ENCODE peak calls at places on chromosomes 3 and 15, in seven cellular contexts. B is transverse colon, O is GM12878, R is HCT116, U is heart left ventricle, A is tibial nerve, Q is endothelial cell of umbilical vein. V is an unnamed sample.

GRCh38 chr3:185477316-185477715 is 21.5 kb downstream of the TMEM41A start:
- DNase-seq in B (no peak), O (no peak), R (no peak), U (no peak), A (no peak), Q (no peak), V (no peak)

GRCh38 chr3:89223188-89223587 is 115.8 kb downstream of the EPHA3 start:
- DNase-seq in B (no peak), O (no peak), R (no peak), U (no peak), A (no peak), Q (no peak), V (no peak)

GRCh38 chr3:16723994-16724393 is 118.8 kb upstream of the DAZL start:
- DNase-seq in B (no peak), O (no peak), R (peak; percentile 4), U (no peak), A (no peak), Q (no peak), V (no peak)

GRCh38 chr3:13655074-13655913 is 106.4 kb downstream of the FBLN2 start:
- DNase-seq in B (peak; percentile 21), O (no peak), R (no peak), U (no peak), A (no peak), Q (peak; percentile 17), V (no peak)

GRCh38 chr15:63857459-63857856 is 23.7 kb upstream of the HERC1 start:
- DNase-seq in B (no peak), O (no peak), R (no peak), U (no peak), A (no peak), Q (no peak), V (no peak)

GRCh38 chr3:179589143-179589542 is 15.3 kb downstream of the MRPL47 start:
- DNase-seq in B (no peak), O (no peak), R (no peak), U (no peak), A (no peak), Q (peak; percentile 36), V (no peak)

GRCh38 chr15:77107068-77107467 is 36.2 kb upstream of the TSPAN3 start:
- DNase-seq in B (no peak), O (no peak), R (no peak), U (peak; percentile 80), A (no peak), Q (no peak), V (no peak)

GRCh38 chr15:39665629-39666245 is 84.9 kb downstream of the THBS1 start:
- DNase-seq in B (no peak), O (no peak), R (no peak), U (no peak), A (no peak), Q (peak; percentile 51), V (no peak)

GRCh38 chr15:77160562-77161481 is 89.9 kb upstream of the TSPAN3 start:
- DNase-seq in B (peak; percentile 53), O (no peak), R (peak; percentile 26), U (no peak), A (no peak), Q (peak; percentile 73), V (no peak)

GRCh38 chr3:125652349-125652748 is 57.1 kb upstream of the OSBPL11 start:
- DNase-seq in B (no peak), O (no peak), R (no peak), U (no peak), A (no peak), Q (no peak), V (no peak)

GRCh38 chr15:56146756-56147155 is 96.9 kb downstream of the RFX7 start:
- DNase-seq in B (no peak), O (no peak), R (no peak), U (no peak), A (no peak), Q (no peak), V (no peak)

GRCh38 chr15:41585140-41586047 is 26.4 kb downstream of the TYRO3 start:
- DNase-seq in B (peak; percentile 40), O (no peak), R (no peak), U (peak; percentile 64), A (no peak), Q (peak; percentile 73), V (no peak)

GRCh38 chr15:68278345-68279217 is 1.0 kb downstream of the FEM1B start:
- DNase-seq in B (no peak), O (no peak), R (no peak), U (peak; percentile 62), A (no peak), Q (peak; percentile 79), V (no peak)

GRCh38 chr15:90871097-90871715 is 2.8 kb downstream of the FURIN start:
- DNase-seq in B (peak; percentile 41), O (no peak), R (no peak), U (peak; percentile 78), A (no peak), Q (no peak), V (no peak)

DNA sequence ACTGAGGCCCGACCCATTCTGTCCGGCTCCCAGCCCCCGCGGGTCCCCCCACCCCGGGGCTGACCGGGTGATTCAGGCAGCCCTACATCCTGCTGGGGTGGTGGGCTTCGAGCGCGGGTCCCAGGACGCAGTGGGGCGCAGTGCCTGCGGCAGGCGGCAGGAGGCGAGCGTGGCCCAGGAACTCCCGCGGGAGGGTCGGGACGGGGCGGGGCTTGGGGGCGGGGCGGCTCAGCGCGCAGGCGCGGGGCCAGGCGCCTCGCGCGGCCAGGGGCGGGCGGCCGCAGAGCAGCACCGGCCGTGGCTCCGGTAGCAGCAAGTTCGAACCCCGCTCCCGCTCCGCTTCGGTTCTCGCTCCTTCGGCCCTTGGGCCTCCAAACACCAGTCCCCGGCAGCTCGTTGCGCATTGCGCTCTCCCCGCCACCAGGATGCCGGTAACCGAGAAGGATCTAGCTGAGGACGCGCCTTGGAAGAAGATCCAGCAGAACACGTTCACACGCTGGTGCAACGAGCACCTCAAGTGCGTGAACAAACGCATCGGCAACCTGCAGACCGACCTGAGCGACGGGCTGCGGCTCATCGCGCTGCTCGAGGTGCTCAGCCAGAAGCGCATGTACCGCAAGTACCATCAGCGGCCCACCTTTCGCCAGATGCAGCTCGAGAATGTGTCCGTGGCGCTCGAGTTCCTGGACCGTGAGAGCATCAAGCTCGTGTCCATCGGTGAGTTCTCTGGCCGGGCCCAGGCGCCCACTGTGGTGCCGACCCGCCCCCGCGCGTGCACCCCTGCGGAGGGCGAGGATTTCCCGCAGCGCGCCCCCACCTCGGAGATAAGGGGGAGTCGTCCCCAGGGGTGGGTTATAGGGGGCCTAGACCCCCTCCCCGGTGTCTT is at the start of gene FLNB:
- DNase-seq in B (peak; percentile 83), O (no peak), R (peak; percentile 48), U (peak; percentile 89), A (peak; percentile 15), Q (peak; percentile 77), V (peak; percentile 76)
- TF ChIP-seq POLR2A in B (peak; percentile 73), O (peak; percentile 90), R (peak; percentile 93), U (peak; percentile 76), A (peak; percentile 39), Q (peak; percentile 98), V (peak; percentile 98)

DNA sequence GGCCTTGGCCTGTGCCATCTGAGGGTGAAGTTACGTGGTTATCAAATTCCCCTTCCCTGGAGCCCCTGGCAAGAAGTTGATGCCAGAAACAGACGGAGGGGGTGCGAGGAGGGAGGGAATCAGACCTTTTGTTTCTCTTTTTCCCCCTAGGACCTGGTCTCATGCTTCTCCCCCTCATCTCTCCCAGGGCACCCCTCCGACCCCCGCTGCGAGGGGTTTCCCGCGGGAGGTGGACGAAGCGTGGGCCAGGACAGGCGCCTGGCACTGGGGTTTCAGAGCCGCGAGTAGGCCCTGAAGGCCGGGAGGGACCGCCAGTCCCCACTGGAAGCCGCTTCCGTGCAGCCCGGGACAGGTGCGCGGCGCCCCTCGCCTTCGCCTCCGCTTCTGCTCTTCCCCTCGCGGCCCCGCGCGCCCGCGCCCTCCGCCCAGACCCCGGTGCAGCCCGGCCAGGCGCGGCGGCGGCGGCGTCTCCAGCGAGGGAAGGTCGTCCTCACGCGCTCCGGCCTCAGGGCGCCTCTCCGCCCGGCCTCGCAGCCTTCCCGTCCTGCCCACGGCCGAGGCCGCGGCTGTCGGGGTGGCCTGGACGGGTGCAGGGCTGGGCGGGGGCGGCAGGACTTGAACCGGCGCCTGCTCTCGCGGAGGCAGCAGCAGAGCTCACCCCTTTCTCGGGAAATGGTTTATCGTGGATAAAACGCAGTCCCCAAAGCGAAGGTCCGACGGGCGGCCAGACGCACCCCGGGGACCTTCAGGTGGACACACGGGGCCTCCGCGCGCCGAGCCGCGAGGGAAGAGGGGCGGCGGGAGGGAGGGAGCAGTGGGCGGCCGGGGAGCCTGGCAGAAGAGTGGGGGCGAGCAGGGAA is 31.5 kb upstream of the ADAMTS17 start:
- DNase-seq in B (no peak), O (no peak), R (no peak), U (no peak), A (no peak), Q (no peak), V (no peak)
- TF ChIP-seq POLR2A in B (no peak), O (no peak), R (no peak), U (no peak), A (no peak), Q (no peak), V (no peak)

GRCh38 chr15:79132770-79133169 is 42.2 kb upstream of the RASGRF1 start:
- DNase-seq in B (no peak), O (no peak), R (no peak), U (no peak), A (no peak), Q (no peak), V (no peak)
- TF ChIP-seq POLR2A in B (no peak), O (no peak), R (no peak), U (no peak), A (no peak), Q (no peak), V (no peak)

DNA sequence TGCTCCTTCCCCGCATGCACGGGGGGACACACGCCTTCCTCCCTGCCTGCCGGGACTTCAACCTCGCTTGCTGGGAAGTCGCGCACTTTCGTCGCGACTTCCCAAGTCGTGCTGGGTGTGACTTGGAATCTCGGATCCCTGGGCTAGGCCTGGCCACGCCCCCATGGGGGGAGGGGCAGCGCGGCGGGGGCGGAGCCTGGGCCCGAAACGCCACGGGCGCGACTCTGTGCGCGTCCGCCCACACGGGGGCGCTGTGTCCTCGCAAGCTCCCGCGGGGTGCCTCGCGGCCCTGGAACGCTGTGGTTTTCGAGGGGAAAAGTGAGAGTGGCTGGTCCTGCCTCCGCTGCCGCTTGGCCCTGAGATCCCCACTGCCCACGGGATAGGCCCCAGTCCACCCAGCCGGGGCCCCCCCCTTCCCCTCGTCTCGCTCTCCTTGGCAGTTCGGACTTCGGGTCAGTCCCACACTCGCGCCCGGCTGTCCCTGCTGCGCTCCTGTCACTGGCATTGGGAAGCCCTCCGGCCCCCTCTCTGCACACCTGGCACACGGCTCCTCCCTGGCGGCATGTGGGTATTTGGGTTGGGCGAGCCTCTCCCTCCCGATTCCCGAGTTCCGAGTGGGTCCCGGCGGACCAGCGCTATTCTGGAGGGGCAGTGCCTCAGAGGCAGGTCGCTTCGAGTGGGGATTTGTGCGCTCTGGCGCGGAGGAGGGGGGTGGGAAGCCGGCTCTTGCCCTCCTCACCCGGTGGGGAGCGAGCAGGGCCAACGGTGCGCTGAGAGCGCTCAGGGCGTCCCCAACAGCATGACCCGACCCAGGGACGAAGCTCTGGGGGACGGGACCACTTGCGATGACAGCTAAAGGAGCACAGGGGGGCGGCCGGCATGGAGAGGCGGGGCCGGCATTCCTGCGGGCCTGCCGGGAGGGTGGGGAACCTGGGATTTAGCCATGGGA is 23.6 kb downstream of the SEC61A1 start:
- DNase-seq in B (peak; percentile 91), O (no peak), R (peak; percentile 67), U (peak; percentile 95), A (peak; percentile 74), Q (peak; percentile 94), V (no peak)
- TF ChIP-seq POLR2A in B (no peak), O (no peak), R (no peak), U (peak; percentile 36), A (no peak), Q (peak; percentile 55), V (no peak)

V was measured in H54.